ENCODE peak calls at places on chromosomes 1 and 21, in nine cellular contexts. One of them, this sample, is unnamed.

GRCh38 chr1:210915890-210916507 is 217.9 kb downstream of the KCNH1 start:
- DNase-seq in neural crest cell: no peak
- DNase-seq in iPS-NIHi11: no peak
- DNase-seq in B cell: no peak
- DNase-seq in caudate nucleus: no peak
- DNase-seq in hepatocyte: no peak
- DNase-seq in naive thymus-derived CD8-positive, alpha-beta T cell: no peak
- DNase-seq in left ventricle myocardium inferior: no peak
- DNase-seq in DMS153: no peak
- DNase-seq in this sample: no peak

GRCh38 chr1:77347646-77348045 is 65.8 kb downstream of the AK5 start:
- DNase-seq in naive thymus-derived CD8-positive, alpha-beta T cell: no peak
- DNase-seq in caudate nucleus: no peak
- DNase-seq in hepatocyte: peak
- DNase-seq in DMS153: peak
- DNase-seq in left ventricle myocardium inferior: no peak
- DNase-seq in iPS-NIHi11: no peak
- DNase-seq in B cell: no peak
- DNase-seq in neural crest cell: no peak
- DNase-seq in this sample: no peak

GRCh38 chr1:212488436-212489283 is 55.9 kb downstream of the NENF start:
- DNase-seq in caudate nucleus: peak
- DNase-seq in left ventricle myocardium inferior: no peak
- DNase-seq in hepatocyte: peak
- DNase-seq in DMS153: peak
- DNase-seq in B cell: no peak
- DNase-seq in neural crest cell: no peak
- DNase-seq in naive thymus-derived CD8-positive, alpha-beta T cell: no peak
- DNase-seq in iPS-NIHi11: no peak
- DNase-seq in this sample: no peak

GRCh38 chr1:19974822-19975416 is 4.5 kb downstream of the PLA2G2A start:
- DNase-seq in B cell: no peak
- DNase-seq in left ventricle myocardium inferior: peak
- DNase-seq in naive thymus-derived CD8-positive, alpha-beta T cell: no peak
- DNase-seq in hepatocyte: peak
- DNase-seq in neural crest cell: peak
- DNase-seq in DMS153: peak
- DNase-seq in caudate nucleus: no peak
- DNase-seq in iPS-NIHi11: peak
- DNase-seq in this sample: peak

GRCh38 chr1:93033785-93034184 is 45.3 kb upstream of the MTF2 start:
- DNase-seq in naive thymus-derived CD8-positive, alpha-beta T cell: no peak
- DNase-seq in B cell: no peak
- DNase-seq in iPS-NIHi11: no peak
- DNase-seq in DMS153: no peak
- DNase-seq in hepatocyte: no peak
- DNase-seq in neural crest cell: no peak
- DNase-seq in left ventricle myocardium inferior: no peak
- DNase-seq in caudate nucleus: no peak
- DNase-seq in this sample: no peak

GRCh38 chr1:217315346-217315745 is 315.5 kb downstream of the GPATCH2 start:
- DNase-seq in neural crest cell: no peak
- DNase-seq in left ventricle myocardium inferior: no peak
- DNase-seq in B cell: no peak
- DNase-seq in iPS-NIHi11: no peak
- DNase-seq in DMS153: no peak
- DNase-seq in caudate nucleus: no peak
- DNase-seq in hepatocyte: no peak
- DNase-seq in naive thymus-derived CD8-positive, alpha-beta T cell: no peak
- DNase-seq in this sample: no peak

GRCh38 chr1:28392027-28392652 is 22.6 kb downstream of the PHACTR4 start:
- DNase-seq in B cell: no peak
- DNase-seq in naive thymus-derived CD8-positive, alpha-beta T cell: no peak
- DNase-seq in left ventricle myocardium inferior: no peak
- DNase-seq in caudate nucleus: no peak
- DNase-seq in neural crest cell: no peak
- DNase-seq in DMS153: no peak
- DNase-seq in iPS-NIHi11: no peak
- DNase-seq in hepatocyte: peak
- DNase-seq in this sample: no peak

GRCh38 chr1:39425151-39425550 is 66.3 kb upstream of the BMP8A start:
- DNase-seq in iPS-NIHi11: no peak
- DNase-seq in hepatocyte: no peak
- DNase-seq in naive thymus-derived CD8-positive, alpha-beta T cell: no peak
- DNase-seq in neural crest cell: no peak
- DNase-seq in DMS153: no peak
- DNase-seq in caudate nucleus: no peak
- DNase-seq in B cell: no peak
- DNase-seq in left ventricle myocardium inferior: no peak
- DNase-seq in this sample: no peak

GRCh38 chr21:39004776-39005605 is 178.3 kb downstream of the PSMG1 start:
- DNase-seq in neural crest cell: no peak
- DNase-seq in B cell: no peak
- DNase-seq in iPS-NIHi11: peak
- DNase-seq in left ventricle myocardium inferior: peak
- DNase-seq in naive thymus-derived CD8-positive, alpha-beta T cell: no peak
- DNase-seq in hepatocyte: peak
- DNase-seq in DMS153: peak
- DNase-seq in caudate nucleus: no peak
- DNase-seq in this sample: no peak

GRCh38 chr1:229970714-229971113 is 96.3 kb upstream of the GALNT2 start:
- DNase-seq in hepatocyte: no peak
- DNase-seq in left ventricle myocardium inferior: no peak
- DNase-seq in DMS153: no peak
- DNase-seq in naive thymus-derived CD8-positive, alpha-beta T cell: no peak
- DNase-seq in B cell: no peak
- DNase-seq in caudate nucleus: no peak
- DNase-seq in iPS-NIHi11: no peak
- DNase-seq in neural crest cell: no peak
- DNase-seq in this sample: no peak

GRCh38 chr1:211741799-211742198 is 66.4 kb upstream of the NEK2 start:
- DNase-seq in left ventricle myocardium inferior: no peak
- DNase-seq in DMS153: no peak
- DNase-seq in neural crest cell: no peak
- DNase-seq in naive thymus-derived CD8-positive, alpha-beta T cell: no peak
- DNase-seq in caudate nucleus: no peak
- DNase-seq in iPS-NIHi11: no peak
- DNase-seq in B cell: no peak
- DNase-seq in hepatocyte: no peak
- DNase-seq in this sample: no peak

GRCh38 chr1:176791911-176792310 is 328.9 kb downstream of the PAPPA2 start:
- DNase-seq in neural crest cell: no peak
- DNase-seq in iPS-NIHi11: no peak
- DNase-seq in caudate nucleus: no peak
- DNase-seq in DMS153: no peak
- DNase-seq in left ventricle myocardium inferior: no peak
- DNase-seq in B cell: no peak
- DNase-seq in naive thymus-derived CD8-positive, alpha-beta T cell: no peak
- DNase-seq in hepatocyte: no peak
- DNase-seq in this sample: no peak

GRCh38 chr1:245577396-245578157 is 422.8 kb downstream of the KIF26B start:
- DNase-seq in caudate nucleus: no peak
- DNase-seq in hepatocyte: no peak
- DNase-seq in B cell: no peak
- DNase-seq in iPS-NIHi11: no peak
- DNase-seq in left ventricle myocardium inferior: no peak
- DNase-seq in naive thymus-derived CD8-positive, alpha-beta T cell: no peak
- DNase-seq in DMS153: no peak
- DNase-seq in neural crest cell: no peak
- DNase-seq in this sample: no peak

GRCh38 chr1:230976825-230977747 is 1.6 kb downstream of the TTC13 start:
- DNase-seq in B cell: peak
- DNase-seq in neural crest cell: no peak
- DNase-seq in iPS-NIHi11: no peak
- DNase-seq in left ventricle myocardium inferior: no peak
- DNase-seq in caudate nucleus: no peak
- DNase-seq in naive thymus-derived CD8-positive, alpha-beta T cell: peak
- DNase-seq in DMS153: no peak
- DNase-seq in hepatocyte: no peak
- DNase-seq in this sample: no peak

GRCh38 chr1:219220945-219221344 is 47.3 kb downstream of the LYPLAL1 start:
- DNase-seq in neural crest cell: no peak
- DNase-seq in hepatocyte: no peak
- DNase-seq in DMS153: no peak
- DNase-seq in iPS-NIHi11: no peak
- DNase-seq in naive thymus-derived CD8-positive, alpha-beta T cell: no peak
- DNase-seq in caudate nucleus: no peak
- DNase-seq in left ventricle myocardium inferior: no peak
- DNase-seq in B cell: no peak
- DNase-seq in this sample: no peak

GRCh38 chr1:47927165-47927564 is 70.0 kb downstream of the TRABD2B start:
- DNase-seq in caudate nucleus: no peak
- DNase-seq in DMS153: peak
- DNase-seq in neural crest cell: no peak
- DNase-seq in left ventricle myocardium inferior: no peak
- DNase-seq in B cell: no peak
- DNase-seq in hepatocyte: peak
- DNase-seq in iPS-NIHi11: no peak
- DNase-seq in naive thymus-derived CD8-positive, alpha-beta T cell: no peak
- DNase-seq in this sample: no peak

GRCh38 chr1:166822385-166822784 is 16.9 kb upstream of the POGK start:
- DNase-seq in hepatocyte: no peak
- DNase-seq in caudate nucleus: no peak
- DNase-seq in iPS-NIHi11: peak
- DNase-seq in left ventricle myocardium inferior: no peak
- DNase-seq in B cell: no peak
- DNase-seq in neural crest cell: no peak
- DNase-seq in DMS153: no peak
- DNase-seq in naive thymus-derived CD8-positive, alpha-beta T cell: no peak
- DNase-seq in this sample: no peak

GRCh38 chr1:1207254-1207902 is 986 bp upstream of the TNFRSF18 start:
- DNase-seq in B cell: no peak
- DNase-seq in iPS-NIHi11: no peak
- DNase-seq in neural crest cell: no peak
- DNase-seq in DMS153: no peak
- DNase-seq in left ventricle myocardium inferior: peak
- DNase-seq in naive thymus-derived CD8-positive, alpha-beta T cell: no peak
- DNase-seq in caudate nucleus: no peak
- DNase-seq in hepatocyte: no peak
- DNase-seq in this sample: no peak

GRCh38 chr1:5427026-5427613 is 565.1 kb downstream of the NPHP4 start:
- DNase-seq in neural crest cell: no peak
- DNase-seq in B cell: no peak
- DNase-seq in naive thymus-derived CD8-positive, alpha-beta T cell: no peak
- DNase-seq in iPS-NIHi11: peak
- DNase-seq in left ventricle myocardium inferior: no peak
- DNase-seq in caudate nucleus: no peak
- DNase-seq in DMS153: no peak
- DNase-seq in hepatocyte: no peak
- DNase-seq in this sample: no peak

GRCh38 chr1:36522461-36523229 is 39.9 kb upstream of the CSF3R start:
- DNase-seq in B cell: no peak
- DNase-seq in DMS153: no peak
- DNase-seq in caudate nucleus: no peak
- DNase-seq in left ventricle myocardium inferior: no peak
- DNase-seq in neural crest cell: no peak
- DNase-seq in iPS-NIHi11: no peak
- DNase-seq in hepatocyte: no peak
- DNase-seq in naive thymus-derived CD8-positive, alpha-beta T cell: no peak
- DNase-seq in this sample: no peak